ENCODE peak calls at places on chromosomes 12 and 14, in eight cellular contexts. One of them, this sample, is unnamed.

GRCh38 chr14:24051162-24051788 is 534 bp upstream of the CARMIL3 start:
- DNase-seq in dorsolateral prefrontal cortex: no peak
- DNase-seq in activated T-cell treated with anti-CD3 and anti-CD28 coated beads, Interleukin-2, amount 50 U/mL, for 4 hours: no peak
- DNase-seq in NAMALWA: no peak
- DNase-seq in stimulated activated CD8-positive, alpha-beta memory T cell treated with anti-CD3 and anti-CD28 coated beads, Interleukin-2, amount 100 ng/mL, for 48 hours: no peak
- DNase-seq in lower leg skin: peak
- DNase-seq in RKO: no peak
- DNase-seq in amygdala: no peak
- DNase-seq in this sample: peak

GRCh38 chr12:5017638-5018348 is 25.9 kb upstream of the KCNA5 start:
- DNase-seq in RKO: no peak
- DNase-seq in dorsolateral prefrontal cortex: peak
- DNase-seq in activated T-cell treated with anti-CD3 and anti-CD28 coated beads, Interleukin-2, amount 50 U/mL, for 4 hours: no peak
- DNase-seq in stimulated activated CD8-positive, alpha-beta memory T cell treated with anti-CD3 and anti-CD28 coated beads, Interleukin-2, amount 100 ng/mL, for 48 hours: no peak
- DNase-seq in lower leg skin: no peak
- DNase-seq in amygdala: no peak
- DNase-seq in NAMALWA: no peak
- DNase-seq in this sample: no peak

GRCh38 chr12:4781212-4781611 is 61.0 kb downstream of the GALNT8 start:
- DNase-seq in dorsolateral prefrontal cortex: no peak
- DNase-seq in RKO: no peak
- DNase-seq in activated T-cell treated with anti-CD3 and anti-CD28 coated beads, Interleukin-2, amount 50 U/mL, for 4 hours: no peak
- DNase-seq in amygdala: no peak
- DNase-seq in lower leg skin: no peak
- DNase-seq in NAMALWA: no peak
- DNase-seq in stimulated activated CD8-positive, alpha-beta memory T cell treated with anti-CD3 and anti-CD28 coated beads, Interleukin-2, amount 100 ng/mL, for 48 hours: no peak
- DNase-seq in this sample: no peak

GRCh38 chr14:26773906-26774593 is 176.2 kb upstream of the NOVA1 start:
- DNase-seq in dorsolateral prefrontal cortex: no peak
- DNase-seq in amygdala: no peak
- DNase-seq in activated T-cell treated with anti-CD3 and anti-CD28 coated beads, Interleukin-2, amount 50 U/mL, for 4 hours: no peak
- DNase-seq in lower leg skin: no peak
- DNase-seq in stimulated activated CD8-positive, alpha-beta memory T cell treated with anti-CD3 and anti-CD28 coated beads, Interleukin-2, amount 100 ng/mL, for 48 hours: no peak
- DNase-seq in RKO: peak
- DNase-seq in NAMALWA: no peak
- DNase-seq in this sample: no peak

GRCh38 chr12:5188413-5188930 is 144.8 kb downstream of the KCNA5 start:
- DNase-seq in RKO: no peak
- DNase-seq in dorsolateral prefrontal cortex: no peak
- DNase-seq in lower leg skin: no peak
- DNase-seq in activated T-cell treated with anti-CD3 and anti-CD28 coated beads, Interleukin-2, amount 50 U/mL, for 4 hours: no peak
- DNase-seq in NAMALWA: no peak
- DNase-seq in stimulated activated CD8-positive, alpha-beta memory T cell treated with anti-CD3 and anti-CD28 coated beads, Interleukin-2, amount 100 ng/mL, for 48 hours: no peak
- DNase-seq in amygdala: no peak
- DNase-seq in this sample: no peak

GRCh38 chr14:59848671-59849070 is 21.9 kb downstream of the RTN1 start:
- DNase-seq in NAMALWA: no peak
- DNase-seq in lower leg skin: no peak
- DNase-seq in dorsolateral prefrontal cortex: no peak
- DNase-seq in amygdala: no peak
- DNase-seq in activated T-cell treated with anti-CD3 and anti-CD28 coated beads, Interleukin-2, amount 50 U/mL, for 4 hours: no peak
- DNase-seq in stimulated activated CD8-positive, alpha-beta memory T cell treated with anti-CD3 and anti-CD28 coated beads, Interleukin-2, amount 100 ng/mL, for 48 hours: no peak
- DNase-seq in RKO: no peak
- DNase-seq in this sample: no peak

GRCh38 chr12:2372735-2373134 is 319.9 kb downstream of the CACNA1C start:
- DNase-seq in dorsolateral prefrontal cortex: no peak
- DNase-seq in lower leg skin: no peak
- DNase-seq in RKO: no peak
- DNase-seq in amygdala: no peak
- DNase-seq in NAMALWA: no peak
- DNase-seq in activated T-cell treated with anti-CD3 and anti-CD28 coated beads, Interleukin-2, amount 50 U/mL, for 4 hours: no peak
- DNase-seq in stimulated activated CD8-positive, alpha-beta memory T cell treated with anti-CD3 and anti-CD28 coated beads, Interleukin-2, amount 100 ng/mL, for 48 hours: no peak
- DNase-seq in this sample: no peak

GRCh38 chr12:46830731-46831334 is 5.0 kb upstream of the SLC38A4 start:
- DNase-seq in lower leg skin: no peak
- DNase-seq in dorsolateral prefrontal cortex: no peak
- DNase-seq in stimulated activated CD8-positive, alpha-beta memory T cell treated with anti-CD3 and anti-CD28 coated beads, Interleukin-2, amount 100 ng/mL, for 48 hours: no peak
- DNase-seq in amygdala: no peak
- DNase-seq in NAMALWA: no peak
- DNase-seq in activated T-cell treated with anti-CD3 and anti-CD28 coated beads, Interleukin-2, amount 50 U/mL, for 4 hours: no peak
- DNase-seq in RKO: no peak
- DNase-seq in this sample: no peak

GRCh38 chr14:92718659-92719058 is 29.8 kb downstream of the LGMN start:
- DNase-seq in stimulated activated CD8-positive, alpha-beta memory T cell treated with anti-CD3 and anti-CD28 coated beads, Interleukin-2, amount 100 ng/mL, for 48 hours: no peak
- DNase-seq in RKO: no peak
- DNase-seq in NAMALWA: no peak
- DNase-seq in activated T-cell treated with anti-CD3 and anti-CD28 coated beads, Interleukin-2, amount 50 U/mL, for 4 hours: no peak
- DNase-seq in dorsolateral prefrontal cortex: no peak
- DNase-seq in amygdala: no peak
- DNase-seq in lower leg skin: no peak
- DNase-seq in this sample: no peak

GRCh38 chr14:51908086-51908485 is 47.7 kb downstream of the GNG2 start:
- DNase-seq in lower leg skin: no peak
- DNase-seq in stimulated activated CD8-positive, alpha-beta memory T cell treated with anti-CD3 and anti-CD28 coated beads, Interleukin-2, amount 100 ng/mL, for 48 hours: no peak
- DNase-seq in activated T-cell treated with anti-CD3 and anti-CD28 coated beads, Interleukin-2, amount 50 U/mL, for 4 hours: no peak
- DNase-seq in RKO: no peak
- DNase-seq in amygdala: no peak
- DNase-seq in NAMALWA: no peak
- DNase-seq in dorsolateral prefrontal cortex: no peak
- DNase-seq in this sample: no peak

GRCh38 chr14:60724080-60724618 is at the start of gene SIX4:
- DNase-seq in activated T-cell treated with anti-CD3 and anti-CD28 coated beads, Interleukin-2, amount 50 U/mL, for 4 hours: no peak
- DNase-seq in NAMALWA: no peak
- DNase-seq in RKO: peak
- DNase-seq in stimulated activated CD8-positive, alpha-beta memory T cell treated with anti-CD3 and anti-CD28 coated beads, Interleukin-2, amount 100 ng/mL, for 48 hours: no peak
- DNase-seq in lower leg skin: peak
- DNase-seq in amygdala: no peak
- DNase-seq in dorsolateral prefrontal cortex: peak
- DNase-seq in this sample: peak

This sample was measured in GM12892.